ENCODE peak calls at places on chromosomes 16 and 17, in four cellular contexts. One of them, this sample, is unnamed.
A peak's percentile ranks its signal among the peaks of the same experiment; 100 is the strongest.

GRCh38 chr16:86575754-86576557 is 2.4 kb upstream of the FOXL1 start:
- DNase-seq in HEK293T: peak; percentile 83
- DNase-seq in coronary artery: peak; percentile 93
- DNase-seq in NCI-H1694 treated with DMSO at 0.1 percent for 48 hours: no peak
- DNase-seq in this sample: no peak

GRCh38 chr16:67893791-67894399 is 841 bp downstream of the PSKH1 start:
- DNase-seq in NCI-H1694 treated with DMSO at 0.1 percent for 48 hours: no peak
- DNase-seq in coronary artery: no peak
- DNase-seq in HEK293T: no peak
- DNase-seq in this sample: no peak

GRCh38 chr16:85126731-85127662 is 14.7 kb upstream of the CIBAR2 start:
- DNase-seq in NCI-H1694 treated with DMSO at 0.1 percent for 48 hours: peak; percentile 96
- DNase-seq in HEK293T: peak; percentile 47
- DNase-seq in coronary artery: no peak
- DNase-seq in this sample: no peak

GRCh38 chr16:57093845-57094564 is 1.6 kb downstream of the CPNE2 start:
- DNase-seq in coronary artery: no peak
- DNase-seq in HEK293T: no peak
- DNase-seq in NCI-H1694 treated with DMSO at 0.1 percent for 48 hours: no peak
- DNase-seq in this sample: no peak

GRCh38 chr17:17062866-17063265 is 20.6 kb downstream of the MPRIP start:
- DNase-seq in coronary artery: no peak
- DNase-seq in NCI-H1694 treated with DMSO at 0.1 percent for 48 hours: no peak
- DNase-seq in HEK293T: no peak
- DNase-seq in this sample: no peak

GRCh38 chr17:4490109-4490591 is 8.5 kb upstream of the SPNS2 start:
- DNase-seq in NCI-H1694 treated with DMSO at 0.1 percent for 48 hours: no peak
- DNase-seq in HEK293T: no peak
- DNase-seq in coronary artery: no peak
- DNase-seq in this sample: no peak

GRCh38 chr16:24035127-24035842 is 199.5 kb downstream of the PRKCB start:
- DNase-seq in HEK293T: no peak
- DNase-seq in coronary artery: no peak
- DNase-seq in NCI-H1694 treated with DMSO at 0.1 percent for 48 hours: no peak
- DNase-seq in this sample: no peak

GRCh38 chr16:6545329-6545728 is 787.3 kb upstream of the RBFOX1 start:
- DNase-seq in HEK293T: no peak
- DNase-seq in coronary artery: no peak
- DNase-seq in NCI-H1694 treated with DMSO at 0.1 percent for 48 hours: no peak
- DNase-seq in this sample: no peak

GRCh38 chr16:83887088-83887487 is 11.8 kb upstream of the MLYCD start:
- DNase-seq in coronary artery: no peak
- DNase-seq in HEK293T: no peak
- DNase-seq in NCI-H1694 treated with DMSO at 0.1 percent for 48 hours: no peak
- DNase-seq in this sample: no peak

GRCh38 chr17:48551206-48551597 is 6.3 kb upstream of the HOXB2 start:
- DNase-seq in NCI-H1694 treated with DMSO at 0.1 percent for 48 hours: no peak
- DNase-seq in coronary artery: no peak
- DNase-seq in HEK293T: no peak
- DNase-seq in this sample: no peak

GRCh38 chr16:81500833-81501521 is 56.4 kb downstream of the CMIP start:
- DNase-seq in HEK293T: no peak
- DNase-seq in coronary artery: no peak
- DNase-seq in NCI-H1694 treated with DMSO at 0.1 percent for 48 hours: no peak
- DNase-seq in this sample: no peak

GRCh38 chr17:79979841-79980215 is 55.8 kb downstream of the TBC1D16 start:
- DNase-seq in NCI-H1694 treated with DMSO at 0.1 percent for 48 hours: no peak
- DNase-seq in HEK293T: no peak
- DNase-seq in coronary artery: peak; percentile 33
- DNase-seq in this sample: no peak

GRCh38 chr17:80644588-80644987 is 100.0 kb downstream of the RPTOR start:
- DNase-seq in HEK293T: no peak
- DNase-seq in NCI-H1694 treated with DMSO at 0.1 percent for 48 hours: no peak
- DNase-seq in coronary artery: no peak
- DNase-seq in this sample: no peak

GRCh38 chr17:77924757-77925336 is 33.7 kb upstream of the TNRC6C start:
- DNase-seq in coronary artery: no peak
- DNase-seq in NCI-H1694 treated with DMSO at 0.1 percent for 48 hours: no peak
- DNase-seq in HEK293T: no peak
- DNase-seq in this sample: no peak

GRCh38 chr17:28986714-28987367 is 19.0 kb downstream of the SEZ6 start:
- DNase-seq in NCI-H1694 treated with DMSO at 0.1 percent for 48 hours: no peak
- DNase-seq in HEK293T: no peak
- DNase-seq in coronary artery: no peak
- DNase-seq in this sample: no peak

GRCh38 chr17:35942588-35943186 is 826 bp downstream of the LYZL6 start:
- DNase-seq in coronary artery: no peak
- DNase-seq in HEK293T: no peak
- DNase-seq in NCI-H1694 treated with DMSO at 0.1 percent for 48 hours: no peak
- DNase-seq in this sample: no peak

GRCh38 chr17:50214986-50215730 is 13.7 kb upstream of the COL1A1 start:
- DNase-seq in NCI-H1694 treated with DMSO at 0.1 percent for 48 hours: no peak
- DNase-seq in HEK293T: no peak
- DNase-seq in coronary artery: no peak
- DNase-seq in this sample: no peak

GRCh38 chr17:82244413-82245140 is 15.7 kb downstream of the SLC16A3 start:
- DNase-seq in HEK293T: peak; percentile 42
- DNase-seq in NCI-H1694 treated with DMSO at 0.1 percent for 48 hours: peak; percentile 43
- DNase-seq in coronary artery: no peak
- DNase-seq in this sample: no peak

GRCh38 chr16:49116873-49117272 is 164.8 kb downstream of the CBLN1 start:
- DNase-seq in NCI-H1694 treated with DMSO at 0.1 percent for 48 hours: no peak
- DNase-seq in coronary artery: no peak
- DNase-seq in HEK293T: no peak
- DNase-seq in this sample: no peak

GRCh38 chr17:71085238-71086033 is 916.1 kb downstream of the KCNJ2 start:
- DNase-seq in coronary artery: no peak
- DNase-seq in NCI-H1694 treated with DMSO at 0.1 percent for 48 hours: no peak
- DNase-seq in HEK293T: peak; percentile 35
- DNase-seq in this sample: no peak

GRCh38 chr17:60435244-60436170 is 13.2 kb downstream of the CHCT1 start:
- DNase-seq in NCI-H1694 treated with DMSO at 0.1 percent for 48 hours: peak; percentile 89
- DNase-seq in coronary artery: peak; percentile 80
- DNase-seq in HEK293T: peak; percentile 79
- DNase-seq in this sample: no peak

GRCh38 chr17:75144816-75145511 is 9.3 kb downstream of the JPT1 start:
- DNase-seq in HEK293T: no peak
- DNase-seq in NCI-H1694 treated with DMSO at 0.1 percent for 48 hours: no peak
- DNase-seq in coronary artery: no peak
- DNase-seq in this sample: no peak

GRCh38 chr16:11232302-11232851 is 23.6 kb downstream of the SOCS1 start:
- DNase-seq in NCI-H1694 treated with DMSO at 0.1 percent for 48 hours: no peak
- DNase-seq in coronary artery: no peak
- DNase-seq in HEK293T: no peak
- DNase-seq in this sample: no peak

GRCh38 chr17:14579716-14580115 is 278.8 kb downstream of the HS3ST3B1 start:
- DNase-seq in coronary artery: no peak
- DNase-seq in NCI-H1694 treated with DMSO at 0.1 percent for 48 hours: no peak
- DNase-seq in HEK293T: no peak
- DNase-seq in this sample: no peak

GRCh38 chr16:11259288-11259621 is 3.3 kb upstream of the SOCS1 start:
- DNase-seq in HEK293T: no peak
- DNase-seq in NCI-H1694 treated with DMSO at 0.1 percent for 48 hours: no peak
- DNase-seq in coronary artery: no peak
- DNase-seq in this sample: no peak

GRCh38 chr17:39212841-39213480 is 12.8 kb downstream of the STAC2 start:
- DNase-seq in NCI-H1694 treated with DMSO at 0.1 percent for 48 hours: no peak
- DNase-seq in HEK293T: no peak
- DNase-seq in coronary artery: no peak
- DNase-seq in this sample: no peak

GRCh38 chr16:66551362-66551761 is 1.0 kb upstream of the CKLF start:
- DNase-seq in coronary artery: no peak
- DNase-seq in NCI-H1694 treated with DMSO at 0.1 percent for 48 hours: peak; percentile 35
- DNase-seq in HEK293T: peak; percentile 63
- DNase-seq in this sample: no peak

GRCh38 chr16:66266436-66267286 is 99.8 kb upstream of the CDH5 start:
- DNase-seq in HEK293T: no peak
- DNase-seq in coronary artery: peak; percentile 75
- DNase-seq in NCI-H1694 treated with DMSO at 0.1 percent for 48 hours: no peak
- DNase-seq in this sample: peak; percentile 82

GRCh38 chr17:13140750-13141149 is 122.9 kb upstream of the ELAC2 start:
- DNase-seq in coronary artery: no peak
- DNase-seq in HEK293T: no peak
- DNase-seq in NCI-H1694 treated with DMSO at 0.1 percent for 48 hours: no peak
- DNase-seq in this sample: no peak